ENCODE peak calls at places on chromosomes 6 and 20, in four cellular contexts. N, D, Z and Y are unnamed samples. For H3K4me1, the result is how much of the 10 kb centered on the place peaks cover.

GRCh38 chr20:23111307-23111943 is 25.3 kb upstream of the CD93 start:
- DNase-seq in N (no peak), Z (no peak), D (peak), Y (no peak)

GRCh38 chr6:90414352-90414751 is 117.7 kb upstream of the BACH2 start:
- DNase-seq in Z (no peak), D (no peak), N (no peak), Y (no peak)

GRCh38 chr6:363909-364308 is 27.6 kb upstream of the IRF4 start:
- DNase-seq in Z (no peak), N (no peak), D (peak), Y (no peak)

GRCh38 chr6:27893836-27894807 is 18.1 kb downstream of the OR2B2 start:
- DNase-seq in Z (peak), N (peak), D (peak), Y (peak)

GRCh38 chr6:88908598-88909548 is 54.5 kb downstream of the RNGTT start:
- DNase-seq in D (no peak), N (no peak), Z (no peak), Y (peak)

GRCh38 chr6:103124471-103124870 is 1731.0 kb downstream of the GRIK2 start:
- DNase-seq in D (no peak), Z (no peak), N (no peak), Y (no peak)

GRCh38 chr20:32763202-32763999 is 1.2 kb downstream of the DNMT3B start:
- DNase-seq in N (no peak), D (peak), Z (no peak), Y (no peak)

GRCh38 chr6:106098383-106099234 is 12.5 kb downstream of the PRDM1 start:
- DNase-seq in N (peak), D (peak), Z (peak), Y (peak)

GRCh38 chr6:117711369-117711768 is 36.1 kb downstream of the NUS1 start:
- DNase-seq in N (no peak), D (no peak), Z (no peak), Y (no peak)

GRCh38 chr20:57176842-57177241 is 89.6 kb downstream of the BMP7 start:
- DNase-seq in N (no peak), Z (no peak), D (no peak), Y (no peak)

GRCh38 chr6:107991061-107991460 is 33.1 kb upstream of the SEC63 start:
- DNase-seq in Z (no peak), N (no peak), D (no peak), Y (no peak)

GRCh38 chr20:41480054-41480770 is 113.6 kb upstream of the EMILIN3 start:
- DNase-seq in D (no peak), Z (no peak), N (no peak), Y (no peak)

GRCh38 chr6:13522639-13523038 is 35.2 kb upstream of the GFOD1 start:
- DNase-seq in N (no peak), D (no peak), Z (no peak), Y (no peak)

GRCh38 chr6:98769546-98769945 is 64.8 kb upstream of the POU3F2 start:
- DNase-seq in Z (no peak), D (no peak), N (peak), Y (no peak)

GRCh38 chr20:37500311-37500710 is 20.7 kb upstream of the NNAT start:
- DNase-seq in D (no peak), N (no peak), Z (no peak), Y (no peak)

GRCh38 chr20:37504404-37505096 is 16.5 kb upstream of the NNAT start:
- DNase-seq in Z (no peak), N (no peak), D (no peak), Y (no peak)

GRCh38 chr20:37502654-37503053 is 18.4 kb upstream of the NNAT start:
- DNase-seq in N (no peak), D (no peak), Z (no peak), Y (no peak)

GRCh38 chr20:37503256-37503927 is 17.7 kb upstream of the NNAT start:
- DNase-seq in N (no peak), D (no peak), Z (no peak), Y (no peak)

DNA sequence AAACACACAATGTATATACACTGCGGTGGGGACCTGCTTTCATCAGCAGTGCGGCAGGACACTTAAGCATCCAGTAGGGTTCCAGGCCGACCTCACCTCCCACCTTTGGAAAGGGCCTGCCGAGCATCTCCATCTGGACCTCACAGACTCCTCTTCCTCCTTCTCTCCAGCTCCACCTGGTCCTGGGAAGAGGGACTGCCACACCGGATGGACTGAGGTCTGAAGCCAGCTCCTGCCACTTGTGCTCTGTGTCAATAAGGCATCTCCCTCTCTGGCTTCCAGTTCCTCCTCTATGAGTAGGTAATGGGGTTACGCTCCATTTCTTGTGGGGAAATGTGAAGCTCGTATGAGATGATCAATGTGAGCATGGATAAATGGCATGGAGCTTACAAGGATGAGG is 19.1 kb upstream of the NNAT start:
- DNase-seq in Z (no peak), D (no peak), N (no peak), Y (no peak)
- TF ChIP-seq CTCF in Z (no peak), D (no peak), N (no peak), Y (no peak)

GRCh38 chr6:162385980-162386379 is 341.6 kb downstream of the PRKN start:
- DNase-seq in Z (no peak), N (peak), D (no peak), Y (no peak)

GRCh38 chr6:162389353-162390085 is 338.0 kb downstream of the PRKN start:
- DNase-seq in D (no peak), Z (no peak), N (no peak), Y (no peak)

GRCh38 chr6:162388383-162388777 is 339.2 kb downstream of the PRKN start:
- DNase-seq in D (no peak), Z (no peak), N (no peak), Y (no peak)

GRCh38 chr6:162387723-162388382 is 339.7 kb downstream of the PRKN start:
- DNase-seq in N (no peak), D (no peak), Z (no peak), Y (no peak)
- H3K27ac ChIP-seq in N (no peak), D (peak), Z (no peak), Y (no peak)

DNA sequence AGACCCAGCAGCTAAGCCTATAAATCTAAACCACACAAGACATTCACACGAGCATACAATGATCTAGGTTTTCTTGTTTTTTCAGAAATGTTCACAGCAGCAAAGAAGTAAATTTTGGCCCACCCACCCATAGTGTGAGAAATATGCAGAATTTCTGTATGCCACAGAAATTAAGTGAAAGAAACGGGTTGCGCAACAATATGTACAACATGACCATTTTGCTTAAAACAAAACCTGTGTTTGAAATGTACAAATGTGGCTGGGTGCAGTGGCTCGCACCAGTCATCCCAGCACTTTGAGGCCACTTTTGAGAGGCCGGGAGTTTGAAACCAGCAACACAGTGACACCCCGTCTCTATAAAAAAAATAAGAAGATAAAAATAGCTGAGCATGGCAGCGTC is 9.4 kb downstream of the SALL4 start:
- DNase-seq in D (no peak), Z (no peak), N (no peak), Y (no peak)
- H3K4me1 ChIP-seq in D (under half), Z (under half), N (under half), Y (under half)

GRCh38 chr20:63224272-63225081 is 8.5 kb upstream of the YTHDF1 start:
- DNase-seq in Z (no peak), N (peak), D (peak), Y (peak)
- TF ChIP-seq CTCF in Z (peak), N (peak), D (peak), Y (no peak)

DNA sequence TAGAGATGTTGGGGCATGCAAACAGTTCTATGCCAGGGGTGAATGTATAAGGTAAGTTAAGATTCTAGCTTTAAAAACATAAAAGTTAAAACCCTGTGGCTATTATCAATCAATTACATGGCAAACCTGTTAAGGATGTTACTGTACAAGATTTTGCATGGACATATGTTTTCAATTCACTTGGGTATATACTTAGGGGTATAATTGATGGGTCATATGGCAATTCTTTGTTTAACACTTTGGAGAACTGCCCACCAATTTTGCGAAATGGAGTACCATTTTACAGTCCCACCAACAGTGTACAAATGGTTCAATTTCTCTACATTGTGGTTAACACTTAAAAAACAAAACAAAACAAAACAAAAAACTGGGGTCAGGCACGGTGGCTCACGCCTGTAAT is 9.4 kb upstream of the NCOA3 start:
- DNase-seq in Z (no peak), D (no peak), N (no peak), Y (no peak)
- H3K27ac ChIP-seq in Z (no peak), D (no peak), N (no peak), Y (peak)

GRCh38 chr20:1626528-1627192 is 6.9 kb upstream of the SIRPB1 start:
- DNase-seq in N (no peak), Z (peak), D (no peak), Y (no peak)
- H3K4me1 ChIP-seq in N (under half), Z (under half), D (under half), Y (under half)

GRCh38 chr6:6559994-6560393 is 28.5 kb upstream of the LY86 start:
- DNase-seq in Z (no peak), D (no peak), N (no peak), Y (no peak)

GRCh38 chr6:6557504-6557839 is 31.0 kb upstream of the LY86 start:
- DNase-seq in Z (no peak), N (no peak), D (no peak), Y (no peak)

GRCh38 chr6:6557871-6558270 is 30.6 kb upstream of the LY86 start:
- DNase-seq in N (no peak), Z (no peak), D (no peak), Y (no peak)

GRCh38 chr6:6564154-6564553 is 24.4 kb upstream of the LY86 start:
- DNase-seq in Z (no peak), D (no peak), N (no peak), Y (no peak)

GRCh38 chr6:6560909-6561308 is 27.6 kb upstream of the LY86 start:
- DNase-seq in Z (no peak), N (no peak), D (no peak), Y (no peak)
- TF ChIP-seq CTCF in Z (no peak), N (no peak), D (peak), Y (no peak)